ENCODE peak calls at places on chromosomes 7 and 10, in eight cellular contexts. B is activated CD4-positive, alpha-beta T cell treated with anti-CD3 and anti-CD28 coated beads, Interleukin-2, amount 50 U/mL, for 4 hours; U is stimulated activated CD4-positive, alpha-beta T cell treated with anti-CD3 and anti-CD28 coated beads, Interleukin-2, amount 100 ng/mL, for 48 hours; Y is SW 1271; P is renal cortical epithelial cell; C is mesenchymal stem cell; N is GM18507; F is DMS53. I is an unnamed sample.

GRCh38 chr7:117169907-117170306 is 153.0 kb downstream of the WNT2 start:
- DNase-seq in B (no peak), F (peak), U (no peak), C (no peak), N (no peak), P (peak), Y (no peak), I (no peak)

GRCh38 chr10:117663750-117664149 is 121.2 kb downstream of the EMX2 start:
- DNase-seq in F (peak), P (peak), U (no peak), C (peak), Y (no peak), N (peak), B (no peak), I (peak)

GRCh38 chr10:127635882-127636281 is 86.8 kb downstream of the NPS start:
- DNase-seq in C (no peak), B (no peak), U (no peak), N (no peak), Y (no peak), F (no peak), P (no peak), I (no peak)

GRCh38 chr7:117458977-117459583 is 20.7 kb upstream of the CFTR start:
- DNase-seq in P (peak), N (no peak), Y (peak), F (peak), C (peak), B (no peak), U (no peak), I (peak)

GRCh38 chr7:100693312-100694195 is 496 bp downstream of the GIGYF1 start:
- DNase-seq in Y (no peak), C (no peak), N (no peak), U (no peak), P (no peak), F (peak), B (no peak), I (no peak)

GRCh38 chr10:111112333-111112732 is 35.5 kb downstream of the ADRA2A start:
- DNase-seq in P (no peak), N (no peak), B (no peak), Y (no peak), C (no peak), F (no peak), U (no peak), I (no peak)

GRCh38 chr7:17588730-17589129 is 290.3 kb downstream of the AHR start:
- DNase-seq in B (no peak), F (peak), N (no peak), Y (no peak), U (no peak), P (no peak), C (no peak), I (no peak)

GRCh38 chr7:17822557-17823173 is 117.6 kb downstream of the SNX13 start:
- DNase-seq in P (peak), F (no peak), C (no peak), N (no peak), Y (no peak), B (no peak), U (no peak), I (no peak)

GRCh38 chr7:110090113-110090820 is 1000.7 kb upstream of the LRRN3 start:
- DNase-seq in Y (peak), P (peak), N (no peak), U (no peak), F (peak), C (peak), B (no peak), I (peak)

GRCh38 chr10:33196710-33197406 is 137.6 kb downstream of the NRP1 start:
- DNase-seq in Y (no peak), N (no peak), P (peak), F (peak), U (no peak), B (no peak), C (peak), I (no peak)

GRCh38 chr10:97543025-97543546 is 29.5 kb upstream of the ANKRD2 start:
- DNase-seq in F (peak), B (peak), U (peak), C (peak), P (peak), N (no peak), Y (peak), I (peak)

GRCh38 chr10:1130995-1131790 is 75.0 kb downstream of the WDR37 start:
- DNase-seq in Y (no peak), U (no peak), C (no peak), B (no peak), P (no peak), N (no peak), F (no peak), I (no peak)

GRCh38 chr7:101727184-101727583 is 90.2 kb upstream of the CUX1 start:
- DNase-seq in C (no peak), U (no peak), N (no peak), Y (no peak), P (no peak), F (no peak), B (no peak), I (no peak)

GRCh38 chr10:24908793-24909423 is 43.5 kb downstream of the PRTFDC1 start:
- DNase-seq in F (peak), N (no peak), U (no peak), P (peak), Y (peak), B (no peak), C (peak), I (no peak)

GRCh38 chr10:12162927-12163326 is 32.8 kb downstream of the NUDT5 start:
- DNase-seq in N (no peak), F (no peak), C (no peak), Y (no peak), U (no peak), P (no peak), B (no peak), I (no peak)

GRCh38 chr10:1551636-1552338 is 185.5 kb downstream of the ADARB2 start:
- DNase-seq in C (no peak), Y (no peak), F (no peak), B (no peak), N (no peak), P (no peak), U (no peak), I (no peak)

GRCh38 chr7:93509303-93509702 is 65.2 kb downstream of the CALCR start:
- DNase-seq in F (no peak), Y (no peak), U (no peak), P (no peak), B (no peak), C (no peak), N (no peak), I (no peak)

GRCh38 chr10:129945941-129946760 is 17.9 kb downstream of the EBF3 start:
- DNase-seq in C (no peak), F (no peak), P (no peak), Y (no peak), U (no peak), N (no peak), B (no peak), I (no peak)

GRCh38 chr7:3722396-3722846 is 421.4 kb downstream of the SDK1 start:
- DNase-seq in P (peak), U (no peak), C (peak), F (no peak), N (no peak), Y (peak), B (no peak), I (no peak)

GRCh38 chr10:55750458-55750857 is 610.6 kb downstream of the ZWINT start:
- DNase-seq in Y (no peak), P (no peak), B (no peak), C (no peak), F (no peak), N (no peak), U (no peak), I (no peak)

GRCh38 chr7:117251687-117252086 is 71.2 kb downstream of the WNT2 start:
- DNase-seq in F (no peak), P (peak), C (peak), U (no peak), B (no peak), N (peak), Y (no peak), I (no peak)

GRCh38 chr7:80467069-80467468 is 44.8 kb downstream of the GNAT3 start:
- DNase-seq in U (no peak), F (peak), P (no peak), B (no peak), C (peak), Y (no peak), N (no peak), I (no peak)

GRCh38 chr10:118760265-118760664 is 5.5 kb upstream of the CACUL1 start:
- DNase-seq in C (no peak), B (no peak), Y (no peak), U (no peak), F (no peak), P (no peak), N (no peak), I (no peak)

GRCh38 chr10:44888861-44889260 is 22.3 kb upstream of the TMEM72 start:
- DNase-seq in F (no peak), U (no peak), Y (no peak), C (no peak), N (no peak), P (no peak), B (no peak), I (no peak)

GRCh38 chr10:132363376-132363775 is 31.4 kb downstream of the LRRC27 start:
- DNase-seq in F (no peak), P (no peak), B (no peak), U (no peak), C (no peak), N (no peak), Y (no peak), I (no peak)

GRCh38 chr7:44750921-44751571 is 2.4 kb downstream of the ZMIZ2 start:
- DNase-seq in P (peak), Y (peak), B (peak), N (no peak), F (peak), U (peak), C (peak), I (no peak)

GRCh38 chr7:33243319-33243881 is 114.0 kb downstream of the BBS9 start:
- DNase-seq in N (no peak), U (no peak), B (no peak), F (peak), P (peak), Y (peak), C (peak), I (peak)

GRCh38 chr7:110623436-110623835 is 467.5 kb upstream of the LRRN3 start:
- DNase-seq in U (no peak), P (no peak), C (no peak), N (no peak), F (peak), B (no peak), Y (no peak), I (no peak)

GRCh38 chr7:149140784-149141183 is 6.5 kb upstream of the ZNF398 start:
- DNase-seq in C (peak), U (no peak), F (no peak), P (no peak), Y (no peak), B (no peak), N (no peak), I (no peak)

GRCh38 chr7:140696024-140696678 is 357 bp upstream of the NDUFB2 start:
- DNase-seq in B (peak), Y (no peak), U (peak), P (peak), F (peak), C (peak), N (peak), I (no peak)

GRCh38 chr10:14534152-14534551 is 203.4 kb upstream of the FRMD4A start:
- DNase-seq in P (no peak), F (no peak), U (no peak), B (no peak), N (no peak), C (no peak), Y (no peak), I (no peak)

I was measured in Panc1.